ENCODE peak calls at places on chromosome 16, in nine cellular contexts. V is astrocyte of the cerebellum; B is stimulated activated CD4-positive, alpha-beta T cell treated with anti-CD3 and anti-CD28 coated beads, Interleukin-15, amount 100 ng/mL, for 24 hours; K is activated naive CD4-positive, alpha-beta T cell; F is activated T-helper 2 cell treated with anti-CD3 and anti-CD28 coated beads, Interferon-gamma antibody, Interleukin-2, Interleukin-4, amounts not matched to agents 10 μg/mL and 5 μg/mL and 100 μg/mL, durations not matched to agents 14 hours and 24 hours and 36 hours; G is GM23248; D is endodermal cell; S is GM12892; Y is iPS-NIHi11. P is an unnamed sample.

GRCh38 chr16:56932588-56933265 is 785 bp downstream of the HERPUD1 start:
- DNase-seq in D (peak; percentile 71), B (peak; percentile 60), K (no peak), G (peak; percentile 83), F (peak; percentile 45), V (no peak), Y (peak; percentile 61), S (no peak), P (peak; percentile 46)

GRCh38 chr16:85919271-85920267 is 20.6 kb downstream of the IRF8 start:
- DNase-seq in B (no peak), F (no peak), D (no peak), K (no peak), Y (no peak), V (no peak), G (no peak), S (no peak), P (no peak)

GRCh38 chr16:6131526-6132050 is 1034.0 kb upstream of the EEF2KMT start:
- DNase-seq in G (no peak), Y (no peak), B (no peak), K (no peak), S (no peak), D (no peak), F (no peak), V (no peak), P (no peak)

GRCh38 chr16:19348578-19349315 is 63.2 kb downstream of the CLEC19A start:
- DNase-seq in B (no peak), Y (peak; percentile 80), D (peak; percentile 90), V (no peak), S (no peak), G (peak; percentile 10), F (no peak), K (no peak), P (no peak)

GRCh38 chr16:337975-338575 is 14.4 kb downstream of the AXIN1 start:
- DNase-seq in V (no peak), G (no peak), B (no peak), K (no peak), F (no peak), Y (no peak), D (no peak), S (no peak), P (no peak)

GRCh38 chr16:88773812-88774291 is 11.2 kb downstream of the PIEZO1 start:
- DNase-seq in D (peak; percentile 83), F (no peak), K (no peak), V (no peak), Y (no peak), S (no peak), G (peak; percentile 94), B (no peak), P (no peak)

GRCh38 chr16:75263963-75264445 is 12.6 kb upstream of the BCAR1 start:
- DNase-seq in F (no peak), Y (no peak), B (no peak), K (no peak), G (peak; percentile 75), D (no peak), V (no peak), S (no peak), P (no peak)

GRCh38 chr16:12067714-12068401 is 91.3 kb downstream of the SNX29 start:
- DNase-seq in D (peak; percentile 84), V (peak; percentile 82), G (peak; percentile 85), B (peak; percentile 60), Y (peak; percentile 84), S (peak; percentile 51), F (peak; percentile 47), K (no peak), P (peak; percentile 35)

GRCh38 chr16:9495824-9496223 is 404.4 kb downstream of the HAPSTR1 start:
- DNase-seq in D (no peak), K (no peak), G (no peak), Y (no peak), V (no peak), S (no peak), F (no peak), B (no peak), P (no peak)

GRCh38 chr16:89993971-89994370 is 25.3 kb downstream of the DBNDD1 start:
- DNase-seq in K (no peak), D (no peak), V (no peak), G (no peak), F (no peak), B (no peak), S (no peak), Y (no peak), P (no peak)

GRCh38 chr16:11359370-11359769 is 14.1 kb downstream of the RMI2 start:
- DNase-seq in G (peak; percentile 89), F (no peak), B (no peak), Y (no peak), K (no peak), V (no peak), S (no peak), D (peak; percentile 44), P (no peak)

GRCh38 chr16:82649766-82650165 is 23.0 kb downstream of the CDH13 start:
- DNase-seq in D (no peak), K (no peak), B (no peak), Y (no peak), S (no peak), F (no peak), V (no peak), G (no peak), P (no peak)